ENCODE peak calls at places on chromosomes 5 and 9, in four cellular contexts. J is activated CD8-positive, alpha-beta T cell treated with anti-CD3 and anti-CD28 coated beads for 36 hours; X is astrocyte; B is A549. W is an unnamed sample.

GRCh38 chr9:131875828-131876485 is 136.1 kb upstream of the RAPGEF1 start:
- DNase-seq in J (peak; percentile 41), B (no peak), X (peak; percentile 29), W (no peak)

GRCh38 chr9:98791147-98792095 is 4.9 kb downstream of the ANKS6 start:
- DNase-seq in X (peak; percentile 91), J (peak; percentile 74), B (peak; percentile 77), W (peak; percentile 81)

GRCh38 chr5:172420215-172420934 is 34.0 kb downstream of the SH3PXD2B start:
- DNase-seq in X (peak; percentile 98), B (peak; percentile 60), J (peak; percentile 45), W (no peak)

GRCh38 chr5:90366972-90367371 is 42.6 kb downstream of the CETN3 start:
- DNase-seq in X (no peak), J (no peak), B (no peak), W (no peak)

GRCh38 chr5:130687085-130687733 is 477.8 kb downstream of the HINT1 start:
- DNase-seq in B (no peak), X (no peak), J (no peak), W (no peak)

GRCh38 chr5:39740404-39740803 is 315.6 kb upstream of the DAB2 start:
- DNase-seq in B (no peak), J (no peak), X (no peak), W (no peak)

GRCh38 chr9:22308177-22308576 is 138.4 kb upstream of the DMRTA1 start:
- DNase-seq in J (no peak), X (no peak), B (no peak), W (no peak)

GRCh38 chr9:133768371-133768858 is 30.3 kb upstream of the SARDH start:
- DNase-seq in X (no peak), B (no peak), J (no peak), W (no peak)

GRCh38 chr9:104682642-104683041 is 11.7 kb upstream of the OR13D1 start:
- DNase-seq in J (peak; percentile 8), X (peak; percentile 22), B (peak; percentile 21), W (peak; percentile 13)

GRCh38 chr5:180515294-180515693 is 21.1 kb downstream of the CNOT6 start:
- DNase-seq in J (no peak), B (no peak), X (no peak), W (no peak)

GRCh38 chr5:135745897-135746500 is 88.5 kb upstream of the SLC25A48 start:
- DNase-seq in X (no peak), J (no peak), B (no peak), W (no peak)

GRCh38 chr9:105046907-105047651 is 119.1 kb upstream of the ABCA1 start:
- DNase-seq in B (no peak), J (no peak), X (peak; percentile 16), W (no peak)

GRCh38 chr5:119049824-119050449 is 20.9 kb upstream of the DMXL1 start:
- DNase-seq in X (peak; percentile 76), J (no peak), B (no peak), W (no peak)

GRCh38 chr9:134897584-134898170 is 17.1 kb downstream of the FCN2 start:
- DNase-seq in J (no peak), X (no peak), B (no peak), W (no peak)

GRCh38 chr5:76831108-76831447 is 12.2 kb downstream of the F2RL1 start:
- DNase-seq in B (no peak), X (peak; percentile 96), J (peak; percentile 24), W (no peak)

GRCh38 chr5:176789873-176790615 is 20.3 kb upstream of the UNC5A start:
- DNase-seq in B (no peak), J (no peak), X (no peak), W (no peak)

GRCh38 chr9:94270009-94270408 is 10.9 kb downstream of the ZNF169 start:
- DNase-seq in B (no peak), J (no peak), X (no peak), W (no peak)

GRCh38 chr5:157506981-157507780 is 47.2 kb downstream of the NIPAL4 start:
- DNase-seq in J (no peak), X (no peak), B (no peak), W (no peak)

GRCh38 chr5:13932561-13932960 is 11.9 kb downstream of the DNAH5 start:
- DNase-seq in X (no peak), B (no peak), J (no peak), W (no peak)

GRCh38 chr5:178785999-178786398 is 55.5 kb upstream of the ZNF354A start:
- DNase-seq in B (peak; percentile 50), J (no peak), X (peak; percentile 4), W (no peak)

GRCh38 chr9:69171049-69171448 is 3.0 kb upstream of the TJP2 start:
- DNase-seq in X (peak; percentile 91), B (no peak), J (no peak), W (no peak)

GRCh38 chr5:111385970-111386831 is 126.1 kb downstream of the STARD4 start:
- DNase-seq in J (no peak), B (no peak), X (no peak), W (no peak)

GRCh38 chr5:79791843-79792242 is 102.2 kb downstream of the CMYA5 start:
- DNase-seq in J (no peak), X (no peak), B (no peak), W (no peak)

GRCh38 chr5:141359790-141360426 is at the start of gene PCDHGB2:
- DNase-seq in B (no peak), J (peak; percentile 16), X (peak; percentile 26), W (peak; percentile 46)

GRCh38 chr5:179825655-179826182 is 5.0 kb downstream of the SQSTM1 start:
- DNase-seq in X (no peak), B (peak; percentile 39), J (no peak), W (no peak)

GRCh38 chr9:109039539-109039938 is 26.2 kb upstream of the CTNNAL1 start:
- DNase-seq in B (no peak), X (no peak), J (no peak), W (no peak)

GRCh38 chr5:79621056-79621455 is 8.8 kb downstream of the TENT2 start:
- DNase-seq in B (no peak), X (peak; percentile 84), J (no peak), W (no peak)

GRCh38 chr5:159043551-159043950 is 56.2 kb downstream of the EBF1 start:
- DNase-seq in J (no peak), B (no peak), X (no peak), W (no peak)

GRCh38 chr5:50715001-50715400 is 48.6 kb downstream of the PARP8 start:
- DNase-seq in X (no peak), J (no peak), B (no peak), W (peak; percentile 10)

GRCh38 chr9:127209220-127209619 is 55.4 kb upstream of the GARNL3 start:
- DNase-seq in J (no peak), X (no peak), B (no peak), W (no peak)

GRCh38 chr5:141560725-141561483 is 57.9 kb downstream of the DIAPH1 start:
- DNase-seq in J (no peak), X (peak; percentile 96), B (no peak), W (no peak)

GRCh38 chr5:88683506-88684135 is 199.4 kb downstream of the MEF2C start:
- DNase-seq in B (peak; percentile 47), X (peak; percentile 85), J (peak; percentile 34), W (no peak)
- TF ChIP-seq CTCF in B (no peak), X (peak; percentile 14), J (no peak), W (no peak)

DNA sequence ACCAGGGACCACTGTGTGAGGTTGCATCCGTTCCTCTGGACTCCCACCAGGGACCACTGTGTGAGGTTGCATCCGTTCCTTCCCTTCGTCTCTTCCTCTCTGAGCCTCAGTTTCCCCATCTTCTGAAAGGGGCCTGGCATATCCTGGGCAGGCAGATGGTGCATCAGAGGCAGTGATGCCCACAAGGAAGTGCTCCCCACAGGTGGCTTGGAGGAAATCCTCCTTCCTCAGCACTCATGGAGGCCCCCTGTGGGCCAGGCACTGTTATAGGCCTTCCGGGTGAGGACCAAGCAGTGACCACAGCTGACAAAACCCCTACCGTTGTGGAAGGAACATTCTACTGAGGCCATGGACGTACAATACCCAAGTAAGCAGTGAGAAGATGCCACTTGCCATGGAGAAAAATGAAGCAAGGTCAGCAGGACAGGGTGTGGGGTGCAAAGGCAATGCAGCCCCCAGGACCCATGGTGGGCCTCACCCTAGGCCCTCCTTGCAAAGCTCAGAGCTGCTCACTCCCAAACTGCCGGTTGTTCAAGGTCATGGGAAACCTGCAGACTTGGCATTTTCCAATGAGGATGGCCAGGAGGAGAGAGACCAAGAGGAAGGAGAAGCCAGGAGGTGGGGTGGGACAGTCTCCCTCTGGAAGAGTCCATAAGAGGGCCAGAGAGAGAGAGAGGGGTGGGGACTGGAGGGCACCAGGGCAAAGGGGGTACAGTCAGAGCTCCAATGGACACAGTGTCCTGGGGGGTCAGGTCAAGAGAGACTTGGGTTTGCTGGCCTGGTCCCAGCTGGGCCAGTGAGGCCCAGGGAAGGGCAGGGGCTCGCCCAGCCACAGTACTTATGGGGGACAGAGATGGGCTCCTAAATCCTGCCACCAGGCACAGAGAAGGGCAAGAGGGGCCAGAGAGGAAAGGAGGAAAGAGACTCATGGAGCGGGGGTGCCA is 51.1 kb downstream of the C9orf50 start:
- DNase-seq in B (peak; percentile 70), X (peak; percentile 48), J (no peak), W (no peak)
- TF ChIP-seq CTCF in B (peak; percentile 42), X (peak; percentile 29), J (peak; percentile 36), W (peak; percentile 20)

GRCh38 chr5:129094087-129094923 is at the start of gene ISOC1:
- DNase-seq in X (peak; percentile 78), B (peak; percentile 73), J (peak; percentile 91), W (peak; percentile 93)

GRCh38 chr5:129097498-129098296 is 3.1 kb downstream of the ISOC1 start:
- DNase-seq in J (no peak), B (no peak), X (no peak), W (no peak)

GRCh38 chr5:129098488-129099183 is 4.1 kb downstream of the ISOC1 start:
- DNase-seq in J (no peak), B (no peak), X (no peak), W (no peak)

GRCh38 chr5:129094924-129095797 is 612 bp downstream of the ISOC1 start:
- DNase-seq in J (peak; percentile 66), X (peak; percentile 11), B (peak; percentile 22), W (peak; percentile 74)

DNA sequence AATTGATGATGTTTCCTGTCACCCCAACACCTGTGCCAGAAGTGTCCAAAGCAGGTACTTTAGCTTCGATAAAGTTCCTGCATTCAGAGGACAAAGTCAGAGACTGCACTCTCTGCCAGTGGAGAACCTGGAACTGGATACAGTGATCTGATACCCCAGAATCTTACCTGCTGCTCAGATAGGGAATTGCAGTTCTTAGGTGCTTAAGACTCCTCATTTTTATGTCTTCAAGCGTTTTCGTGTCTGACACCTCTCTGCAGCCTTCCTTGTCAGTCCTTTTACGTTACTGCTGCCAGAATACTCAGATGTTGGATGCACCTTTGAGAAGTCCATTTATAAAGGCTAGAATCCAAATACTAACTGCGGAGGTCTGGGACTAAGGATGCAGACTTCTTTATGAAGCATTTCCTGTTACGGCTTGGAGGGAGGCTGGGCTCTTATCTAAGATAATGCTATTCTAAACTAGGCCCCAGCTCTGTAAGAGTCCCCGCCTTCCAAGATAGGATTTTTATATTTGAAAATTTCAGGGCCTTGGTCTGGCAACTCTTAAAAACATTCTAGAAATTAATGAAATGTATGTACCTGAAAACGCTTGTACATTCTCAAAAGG is 1.9 kb downstream of the ISOC1 start:
- DNase-seq in X (no peak), B (peak; percentile 6), J (no peak), W (no peak)
- TF ChIP-seq CTCF in X (no peak), B (no peak), J (no peak), W (no peak)

DNA sequence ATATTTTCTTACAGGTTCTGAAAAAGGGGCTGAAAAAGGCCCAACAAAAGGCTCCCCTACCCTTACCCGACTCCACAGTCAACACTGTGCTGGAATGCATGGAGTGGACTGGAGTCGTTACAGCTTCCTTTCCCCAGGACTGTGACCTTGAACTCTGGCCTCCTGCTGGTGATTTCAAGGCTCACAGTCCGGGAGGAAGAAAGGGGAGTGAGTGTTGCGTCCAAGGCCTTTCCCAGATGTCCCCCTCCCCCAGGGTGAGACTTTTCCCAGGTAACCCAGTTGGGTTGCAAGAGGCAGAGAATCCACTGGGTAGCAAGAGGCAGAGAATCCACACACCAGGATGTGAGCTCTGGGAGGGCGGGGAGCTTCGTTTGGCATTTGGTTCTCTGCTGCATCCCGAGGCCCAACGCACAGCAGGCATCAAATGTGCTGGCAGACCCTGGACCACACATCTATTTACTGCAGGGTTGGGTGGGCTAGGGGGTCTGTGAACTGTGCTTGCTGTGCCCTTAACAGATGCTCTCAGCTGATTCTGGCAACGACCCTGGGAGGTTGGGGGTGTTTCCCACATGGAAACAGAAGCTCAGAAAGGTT is 37.5 kb downstream of the FABP6 start:
- DNase-seq in J (no peak), B (no peak), X (no peak), W (no peak)
- TF ChIP-seq CTCF in J (no peak), B (no peak), X (no peak), W (no peak)

W was measured in GM10248.